ENCODE peak calls at places on chromosomes 16 and 17, in four cellular contexts. V is T-helper 2 cell, F is stomach, Z is T-helper 1 cell. I is an unnamed sample.

GRCh38 chr17:4230142-4230541 is 33.6 kb downstream of the ANKFY1 start:
- DNase-seq in F (no peak), V (no peak), Z (no peak), I (no peak)

GRCh38 chr16:58730724-58731370 is 3.3 kb downstream of the GOT2 start:
- DNase-seq in Z (no peak), F (no peak), V (no peak), I (no peak)

GRCh38 chr17:8192070-8192815 is 2.3 kb upstream of the BORCS6 start:
- DNase-seq in Z (no peak), V (no peak), F (peak; percentile 78), I (peak; percentile 82)

GRCh38 chr17:16483021-16483645 is 8.9 kb downstream of the LRRC75A start:
- DNase-seq in F (no peak), Z (no peak), V (no peak), I (no peak)

GRCh38 chr17:12507046-12507445 is 158.6 kb upstream of the MYOCD start:
- DNase-seq in V (no peak), Z (no peak), F (no peak), I (no peak)

GRCh38 chr16:1046271-1046955 is 26.1 kb upstream of the SSTR5 start:
- DNase-seq in V (no peak), Z (no peak), F (no peak), I (no peak)

GRCh38 chr16:80367037-80367658 is 173.6 kb upstream of the DYNLRB2 start:
- DNase-seq in Z (no peak), F (no peak), V (no peak), I (no peak)

GRCh38 chr17:75915268-75915667 is 10.6 kb upstream of the MRPL38 start:
- DNase-seq in V (no peak), Z (no peak), F (no peak), I (no peak)

GRCh38 chr17:36755586-36755985 is 154.2 kb downstream of the MRM1 start:
- DNase-seq in Z (no peak), F (no peak), V (no peak), I (no peak)

GRCh38 chr17:31479524-31479923 is 88.0 kb downstream of the RAB11FIP4 start:
- DNase-seq in Z (no peak), F (no peak), V (no peak), I (no peak)

GRCh38 chr17:1143573-1143972 is 36.2 kb downstream of the ABR start:
- DNase-seq in V (no peak), F (no peak), Z (no peak), I (no peak)

GRCh38 chr17:79706931-79707382 is 23.8 kb upstream of the ENPP7 start:
- DNase-seq in Z (no peak), V (no peak), F (no peak), I (no peak)

GRCh38 chr16:75764154-75764768 is 38.0 kb upstream of the CPHXL start:
- DNase-seq in V (no peak), Z (no peak), F (peak; percentile 58), I (no peak)

GRCh38 chr17:48547839-48548686 is 3.2 kb upstream of the HOXB2 start:
- DNase-seq in F (no peak), Z (no peak), V (no peak), I (no peak)

I was measured in left lung.